ENCODE peak calls at places on chromosomes 12 and 14, in four cellular contexts. X, D, H and M are unnamed samples.
A peak's percentile ranks its signal among the peaks of the same experiment; 100 is the strongest.

GRCh38 chr14:71931492-71932228 is 569 bp upstream of the RGS6 start:
- DNase-seq in X (peak; percentile 5), D (no peak), H (no peak), M (no peak)

GRCh38 chr12:6295187-6295811 is 15.2 kb upstream of the PLEKHG6 start:
- DNase-seq in X (no peak), D (peak; percentile 89), H (no peak), M (peak; percentile 76)

GRCh38 chr14:68506021-68506644 is 286.7 kb downstream of the ZFP36L1 start:
- DNase-seq in X (no peak), D (no peak), H (no peak), M (no peak)

GRCh38 chr12:77494306-77494705 is 336.4 kb upstream of the NAV3 start:
- DNase-seq in X (no peak), D (no peak), H (no peak), M (no peak)

GRCh38 chr14:33611405-33612183 is 339.3 kb downstream of the EGLN3 start:
- DNase-seq in X (no peak), D (no peak), H (no peak), M (no peak)

GRCh38 chr12:75784591-75784990 is 247.0 kb downstream of the PHLDA1 start:
- DNase-seq in X (no peak), D (peak; percentile 62), H (no peak), M (peak; percentile 23)

GRCh38 chr12:114790276-114790675 is 106.3 kb upstream of the TBX3 start:
- DNase-seq in X (no peak), D (no peak), H (no peak), M (no peak)

GRCh38 chr14:96095058-96095457 is 55.9 kb downstream of the C14orf132 start:
- DNase-seq in X (no peak), D (no peak), H (no peak), M (no peak)

GRCh38 chr12:55067701-55068100 is 47.9 kb downstream of the NEUROD4 start:
- DNase-seq in X (no peak), D (no peak), H (no peak), M (no peak)

GRCh38 chr14:75274899-75275569 is 3.6 kb upstream of the FOS start:
- DNase-seq in X (no peak), D (no peak), H (no peak), M (peak; percentile 77)

GRCh38 chr14:44497148-44497547 is 9.9 kb downstream of the FSCB start:
- DNase-seq in X (no peak), D (no peak), H (no peak), M (no peak)

GRCh38 chr12:46390881-46391280 is 18.3 kb upstream of the SLC38A2 start:
- DNase-seq in X (no peak), D (no peak), H (no peak), M (no peak)

GRCh38 chr12:11075642-11076041 is 13.5 kb upstream of the TAS2R46 start:
- DNase-seq in X (no peak), D (no peak), H (no peak), M (no peak)

GRCh38 chr12:62873116-62873825 is 61.7 kb downstream of the PPM1H start:
- DNase-seq in X (no peak), D (no peak), H (no peak), M (no peak)

GRCh38 chr12:116346751-116347150 is 69.3 kb upstream of the MED13L start:
- DNase-seq in X (no peak), D (no peak), H (no peak), M (peak; percentile 45)

GRCh38 chr12:28563926-28564325 is 373.7 kb downstream of the CCDC91 start:
- DNase-seq in X (no peak), D (no peak), H (no peak), M (no peak)

GRCh38 chr12:7933255-7933726 is 2.7 kb downstream of the SLC2A3 start:
- DNase-seq in X (peak; percentile 74), D (peak; percentile 78), H (peak; percentile 77), M (peak; percentile 71)

GRCh38 chr14:30385925-30386324 is 173.0 kb upstream of the G2E3 start:
- DNase-seq in X (no peak), D (no peak), H (no peak), M (no peak)

GRCh38 chr12:46049665-46050064 is 59.3 kb upstream of the SCAF11 start:
- DNase-seq in X (no peak), D (no peak), H (no peak), M (no peak)

GRCh38 chr12:18358077-18358476 is 96.8 kb downstream of the PIK3C2G start:
- DNase-seq in X (no peak), D (no peak), H (no peak), M (no peak)

GRCh38 chr12:112096667-112097066 is 11.9 kb downstream of the NAA25 start:
- DNase-seq in X (no peak), D (no peak), H (peak; percentile 58), M (no peak)

GRCh38 chr12:52494518-52494917 is 1.5 kb upstream of the KRT6A start:
- DNase-seq in X (no peak), D (no peak), H (no peak), M (no peak)

GRCh38 chr14:52873096-52873495 is 77.8 kb downstream of the FERMT2 start:
- DNase-seq in X (no peak), D (no peak), H (no peak), M (no peak)

GRCh38 chr12:111063296-111064026 is 143.1 kb upstream of the MYL2 start:
- DNase-seq in X (no peak), D (no peak), H (no peak), M (no peak)